ENCODE peak calls at places on chromosome 22, in four cellular contexts. F, Q, Z and C are unnamed samples. For H3K4me1, the result is how much of the 10 kb centered on the place peaks cover.

GRCh38 chr22:27857441-27857840 is 55.9 kb upstream of the MN1 start:
- DNase-seq in F (no peak), Q (no peak), Z (no peak), C (no peak)

GRCh38 chr22:19663286-19663815 is 51.0 kb upstream of the SEPTIN5 start:
- DNase-seq in F (no peak), Q (peak), Z (no peak), C (peak)

GRCh38 chr22:20863356-20863755 is 4.5 kb downstream of the SNAP29 start:
- DNase-seq in F (no peak), Q (no peak), Z (no peak), C (no peak)

GRCh38 chr22:21698430-21699329 is 32.9 kb downstream of the PPIL2 start:
- DNase-seq in F (peak), Q (no peak), Z (no peak), C (no peak)

GRCh38 chr22:38412435-38413084 is 42.4 kb downstream of the KCNJ4 start:
- DNase-seq in F (peak), Q (peak), Z (peak), C (peak)

GRCh38 chr22:42932857-42933782 is 76.0 kb upstream of the ARFGAP3 start:
- DNase-seq in F (no peak), Q (no peak), Z (no peak), C (peak)

GRCh38 chr22:20016734-20017621 is at the start of gene ARVCF:
- DNase-seq in F (peak), Q (peak), Z (peak), C (peak)

GRCh38 chr22:40855960-40856512 is 403 bp downstream of the ST13 start:
- DNase-seq in F (peak), Q (peak), Z (peak), C (no peak)

GRCh38 chr22:43921361-43921760 is 2.2 kb upstream of the PNPLA3 start:
- DNase-seq in F (no peak), Q (no peak), Z (no peak), C (no peak)

GRCh38 chr22:22712666-22713365 is 68.4 kb downstream of the GGTLC2 start:
- DNase-seq in F (no peak), Q (no peak), Z (no peak), C (no peak)

GRCh38 chr22:22714600-22715361 is 70.4 kb downstream of the GGTLC2 start:
- DNase-seq in F (no peak), Q (no peak), Z (no peak), C (no peak)

GRCh38 chr22:22717723-22718122 is 73.3 kb downstream of the GGTLC2 start:
- DNase-seq in F (no peak), Q (no peak), Z (no peak), C (no peak)

GRCh38 chr22:22713416-22713815 is 69.0 kb downstream of the GGTLC2 start:
- DNase-seq in F (no peak), Q (no peak), Z (no peak), C (no peak)

GRCh38 chr22:22716136-22716535 is 71.7 kb downstream of the GGTLC2 start:
- DNase-seq in F (no peak), Q (no peak), Z (no peak), C (no peak)
- H3K4me1 ChIP-seq in F (under half), Q (under half), Z (under half), C (under half)

GRCh38 chr22:23217171-23218052 is 37.1 kb downstream of the BCR start:
- DNase-seq in F (no peak), Q (no peak), Z (no peak), C (peak)
- H3K4me1 ChIP-seq in F (under half), Q (half or more), Z (half or more), C (half or more)

GRCh38 chr22:24813861-24814770 is 8.1 kb downstream of the SGSM1 start:
- DNase-seq in F (no peak), Q (no peak), Z (no peak), C (no peak)
- H3K4me1 ChIP-seq in F (under half), Q (under half), Z (under half), C (under half)

DNA sequence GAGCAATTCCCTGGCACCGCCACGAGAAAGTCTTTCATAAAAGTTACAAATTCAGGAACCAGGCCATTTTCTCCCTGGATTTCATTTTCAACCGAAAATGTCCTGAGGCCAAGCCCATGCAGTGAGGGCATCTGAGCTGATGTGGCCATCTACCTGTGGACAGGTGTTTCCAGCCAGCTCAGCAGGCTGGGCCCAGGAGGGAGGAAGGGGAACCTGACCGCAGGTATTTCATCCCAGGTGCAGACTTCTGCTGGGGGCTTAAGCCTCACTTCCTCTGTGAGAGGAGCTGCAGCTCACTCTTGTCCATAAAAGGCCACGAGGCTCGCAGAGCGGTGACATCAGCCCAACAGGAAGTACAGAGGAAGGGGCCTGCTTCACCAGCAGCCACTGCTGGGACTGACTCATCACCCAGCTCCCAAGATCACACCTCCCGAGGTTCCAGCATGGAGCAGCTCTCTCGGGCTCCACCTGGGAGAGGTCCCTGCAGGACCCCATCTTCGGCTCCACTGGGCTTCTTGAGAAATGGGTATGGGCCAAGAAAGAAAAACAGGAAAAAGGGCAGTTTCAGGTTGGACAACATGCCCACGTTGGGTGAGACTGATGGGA is 56.4 kb downstream of the MYH9 start:
- DNase-seq in F (peak), Q (peak), Z (peak), C (peak)
- H3K4me1 ChIP-seq in F (under half), Q (half or more), Z (half or more), C (half or more)